ENCODE peak calls at places on chromosome 1, in seven cellular contexts. E is GM20000; J is left ventricle myocardium inferior; M is tibial artery; K is stimulated activated CD8-positive, alpha-beta memory T cell treated with anti-CD3 and anti-CD28 coated beads, Interleukin-2, amount 100 ng/mL, for 48 hours; F is AG09319; Y is left colon. Q is an unnamed sample.

GRCh38 chr1:64923294-64923718 is 43.0 kb downstream of the JAK1 start:
- DNase-seq in M (no peak), K (no peak), F (no peak), E (peak; percentile 21), J (no peak), Y (no peak), Q (no peak)

GRCh38 chr1:52632732-52633290 is at the start of gene SHISAL2A:
- DNase-seq in F (no peak), J (peak; percentile 31), Y (peak; percentile 63), E (peak; percentile 65), K (peak; percentile 34), M (no peak), Q (no peak)

GRCh38 chr1:3653286-3653618 is 936 bp downstream of the TP73 start:
- DNase-seq in F (no peak), M (no peak), E (no peak), Y (no peak), J (no peak), K (no peak), Q (no peak)

GRCh38 chr1:187985145-187985896 is 1156.6 kb downstream of the PLA2G4A start:
- DNase-seq in J (no peak), E (no peak), M (no peak), F (no peak), K (no peak), Y (no peak), Q (no peak)

GRCh38 chr1:100950311-100950710 is 54.4 kb downstream of the SLC30A7 start:
- DNase-seq in Y (no peak), F (no peak), M (no peak), E (no peak), J (no peak), K (no peak), Q (no peak)

GRCh38 chr1:205012416-205013140 is 30.4 kb upstream of the CNTN2 start:
- DNase-seq in F (no peak), K (no peak), J (no peak), M (no peak), Y (no peak), E (no peak), Q (no peak)

GRCh38 chr1:91020967-91021685 is 709 bp downstream of the ZNF644 start:
- DNase-seq in K (peak; percentile 55), J (peak; percentile 56), M (peak; percentile 70), Y (peak; percentile 75), E (peak; percentile 82), F (peak; percentile 29), Q (peak; percentile 63)

GRCh38 chr1:28027238-28027637 is 61.2 kb downstream of the EYA3 start:
- DNase-seq in F (no peak), Y (no peak), J (no peak), M (no peak), E (no peak), K (no peak), Q (no peak)

GRCh38 chr1:119859647-119860046 is 36.7 kb downstream of the ADAM30 start:
- DNase-seq in M (no peak), K (no peak), F (no peak), Y (no peak), J (no peak), E (no peak), Q (peak; percentile 59)

GRCh38 chr1:7388488-7389185 is 382.5 kb upstream of the VAMP3 start:
- DNase-seq in K (no peak), E (no peak), J (peak; percentile 57), M (no peak), F (no peak), Y (no peak), Q (no peak)

GRCh38 chr1:94063379-94063778 is 57.6 kb downstream of the ABCA4 start:
- DNase-seq in J (peak; percentile 52), M (peak; percentile 45), F (no peak), E (no peak), Y (peak; percentile 67), K (no peak), Q (no peak)

GRCh38 chr1:159960721-159961381 is 6.8 kb upstream of the SLAMF9 start:
- DNase-seq in K (no peak), F (peak; percentile 88), M (peak; percentile 83), Y (peak; percentile 77), E (no peak), J (peak; percentile 33), Q (no peak)

GRCh38 chr1:235878082-235878781 is 11.5 kb upstream of the LYST start:
- DNase-seq in Y (no peak), E (no peak), J (no peak), M (no peak), F (no peak), K (no peak), Q (no peak)

GRCh38 chr1:207021139-207021861 is 11.3 kb downstream of the C1orf116 start:
- DNase-seq in Y (no peak), K (no peak), E (no peak), F (no peak), J (no peak), M (no peak), Q (no peak)

GRCh38 chr1:18484726-18485125 is 4.0 kb downstream of the KLHDC7A start:
- DNase-seq in K (no peak), F (no peak), E (no peak), J (no peak), M (no peak), Y (no peak), Q (no peak)

GRCh38 chr1:222815367-222815765 is 527 bp downstream of the DISP1 start:
- DNase-seq in M (peak; percentile 49), Y (peak; percentile 68), E (no peak), K (peak; percentile 67), F (no peak), J (no peak), Q (no peak)

GRCh38 chr1:2786329-2787162 is 14.9 kb downstream of the TTC34 start:
- DNase-seq in K (peak; percentile 68), E (peak; percentile 83), J (peak; percentile 45), F (no peak), M (no peak), Y (peak; percentile 79), Q (no peak)

GRCh38 chr1:158177705-158178450 is 2.8 kb upstream of the CD1D start:
- DNase-seq in E (peak; percentile 54), Y (peak; percentile 97), F (no peak), M (peak; percentile 89), J (peak; percentile 97), K (peak; percentile 19), Q (peak; percentile 19)

GRCh38 chr1:26363549-26364448 is 8.8 kb downstream of the ZNF683 start:
- DNase-seq in M (peak; percentile 74), Y (peak; percentile 88), K (peak; percentile 86), J (peak; percentile 79), E (peak; percentile 86), F (no peak), Q (no peak)

GRCh38 chr1:19941121-19941520 is 17.7 kb upstream of the PLA2G2E start:
- DNase-seq in J (no peak), M (no peak), Y (no peak), K (no peak), F (no peak), E (no peak), Q (no peak)

GRCh38 chr1:119327066-119327435 is 41.5 kb upstream of the HAO2 start:
- DNase-seq in F (no peak), J (no peak), M (no peak), E (no peak), K (no peak), Y (no peak), Q (no peak)

GRCh38 chr1:51990478-51990965 is at the start of gene RAB3B:
- DNase-seq in J (peak; percentile 32), K (peak; percentile 78), E (peak; percentile 82), M (peak; percentile 28), Y (peak; percentile 83), F (no peak), Q (peak; percentile 43)

GRCh38 chr1:243729956-243730355 is 120.1 kb downstream of the AKT3 start:
- DNase-seq in K (no peak), Y (no peak), J (no peak), E (no peak), F (no peak), M (no peak), Q (no peak)

GRCh38 chr1:222004034-222004433 is 262.1 kb upstream of the DUSP10 start:
- DNase-seq in E (no peak), F (no peak), M (no peak), Y (no peak), J (no peak), K (no peak), Q (no peak)

Q was measured in kidney epithelial cell.